ENCODE peak calls at places on chromosome 11, in four cellular contexts. B is endodermal cell, K is ovary, G is A673. E is an unnamed sample. For H3K27me3 and H3K4me1, the result is how much of the 10 kb centered on the place peaks cover.

GRCh38 chr11:112722876-112723275 is 238.3 kb upstream of the NCAM1 start:
- DNase-seq in B (no peak), K (no peak), G (no peak), E (no peak)

GRCh38 chr11:65425105-65425970 is 2.7 kb downstream of the NEAT1 start:
- DNase-seq in B (peak), K (peak), G (peak), E (no peak)

GRCh38 chr11:8199676-8200075 is 30.9 kb upstream of the RIC3 start:
- DNase-seq in B (no peak), K (no peak), G (no peak), E (no peak)

GRCh38 chr11:46142561-46142960 is 21.3 kb upstream of the PHF21A start:
- DNase-seq in B (no peak), K (no peak), G (no peak), E (no peak)

GRCh38 chr11:11989774-11990744 is 18.4 kb downstream of the DKK3 start:
- DNase-seq in B (peak), K (no peak), G (no peak), E (no peak)

GRCh38 chr11:36748856-36749255 is 150.8 kb upstream of the RAG2 start:
- DNase-seq in B (no peak), K (no peak), G (no peak), E (no peak)

GRCh38 chr11:122731500-122731913 is 76.0 kb downstream of the UBASH3B start:
- DNase-seq in B (no peak), K (no peak), G (no peak), E (no peak)

GRCh38 chr11:66291303-66291705 is 390 bp upstream of the TMEM151A start:
- DNase-seq in B (peak), K (no peak), G (no peak), E (no peak)

GRCh38 chr11:67563354-67564114 is 20.1 kb upstream of the GSTP1 start:
- DNase-seq in B (no peak), K (peak), G (no peak), E (no peak)

GRCh38 chr11:15119826-15120225 is 5.1 kb downstream of the INSC start:
- DNase-seq in B (no peak), K (no peak), G (no peak), E (no peak)

GRCh38 chr11:75498556-75499255 is 27.0 kb downstream of the GDPD5 start:
- DNase-seq in B (no peak), K (no peak), G (no peak), E (no peak)

GRCh38 chr11:1153105-1153950 is 4.4 kb upstream of the MUC5AC start:
- DNase-seq in B (peak), K (no peak), G (no peak), E (no peak)

GRCh38 chr11:71251761-71252433 is 480 bp downstream of the SHANK2 start:
- DNase-seq in B (peak), K (no peak), G (peak), E (peak)
- H3K27me3 ChIP-seq in B (half or more), K (under half), G (half or more), E (half or more)

GRCh38 chr11:125947419-125948277 is 1.8 kb downstream of the VSIG10L2 start:
- DNase-seq in B (no peak), K (no peak), G (no peak), E (no peak)
- H3K4me1 ChIP-seq in B (under half), K (under half), G (under half), E (under half)

DNA sequence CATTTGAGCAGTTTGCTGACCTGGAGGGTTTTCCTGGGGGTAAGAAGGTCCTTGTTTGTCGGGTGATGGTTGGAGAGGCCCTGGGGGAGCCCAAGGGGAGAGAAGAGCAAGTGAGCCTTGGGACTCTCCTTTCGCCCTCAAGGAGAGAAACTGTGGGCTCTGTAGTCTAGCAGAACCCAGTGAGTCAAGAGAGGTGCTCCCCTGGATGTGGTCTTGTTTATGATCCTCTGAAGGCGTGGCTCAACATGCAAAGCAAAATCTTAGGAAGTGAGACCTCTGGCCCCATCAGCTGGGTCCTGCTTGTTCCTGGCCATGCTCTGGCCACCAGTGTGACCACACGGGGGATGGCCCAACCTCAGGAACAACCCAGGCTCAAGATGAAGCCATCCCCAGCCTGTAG is 66.5 kb upstream of the ALX4 start:
- DNase-seq in B (no peak), K (no peak), G (no peak), E (no peak)
- TF ChIP-seq CTCF in B (no peak), K (no peak), G (no peak), E (no peak)

GRCh38 chr11:118156531-118157185 is 4.0 kb upstream of the SCN4B start:
- DNase-seq in B (peak), K (no peak), G (no peak), E (no peak)
- H3K27me3 ChIP-seq in B (half or more), K (under half), G (half or more), E (half or more)

GRCh38 chr11:19789245-19789644 is 76.6 kb downstream of the NAV2 start:
- DNase-seq in B (no peak), K (no peak), G (no peak), E (no peak)

GRCh38 chr11:19792510-19792909 is 79.9 kb downstream of the NAV2 start:
- DNase-seq in B (no peak), K (no peak), G (peak), E (peak)

GRCh38 chr11:19793356-19793755 is 80.7 kb downstream of the NAV2 start:
- DNase-seq in B (no peak), K (no peak), G (no peak), E (no peak)

GRCh38 chr11:19789840-19790710 is 77.4 kb downstream of the NAV2 start:
- DNase-seq in B (no peak), K (peak), G (no peak), E (no peak)

DNA sequence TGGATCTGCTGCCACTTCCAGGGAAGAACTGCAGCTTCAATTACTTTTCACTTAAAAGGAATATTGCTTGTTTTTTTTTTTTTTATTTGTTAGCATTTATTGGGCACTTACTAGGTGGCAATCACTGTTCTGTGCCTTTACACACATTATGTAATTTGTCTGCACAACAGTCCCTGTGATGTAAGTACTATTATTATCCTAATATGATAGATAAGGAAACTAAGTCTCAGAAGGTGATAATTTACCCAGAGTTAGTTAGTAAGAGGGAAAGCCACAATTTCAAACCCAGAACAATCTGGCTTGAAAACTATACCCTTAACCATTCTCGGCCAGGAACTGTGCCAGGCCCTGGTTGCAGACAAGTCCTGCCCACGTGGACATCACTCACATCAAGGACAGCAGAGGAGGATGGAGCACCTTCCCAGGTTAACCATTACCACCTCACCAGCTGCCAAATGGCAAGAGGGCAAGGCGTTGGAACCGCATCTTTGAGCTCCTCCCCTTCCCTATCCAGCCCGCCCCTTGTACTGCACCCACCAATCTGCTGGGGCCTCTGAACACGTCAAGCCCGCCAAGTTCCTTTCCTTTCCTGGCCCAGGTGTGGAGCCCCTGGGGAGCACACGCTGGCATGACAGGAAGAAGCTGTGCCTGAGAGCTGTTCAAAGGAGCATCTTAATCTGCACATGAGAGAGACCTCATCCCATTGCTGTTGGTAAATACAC is 78.4 kb downstream of the NAV2 start:
- DNase-seq in B (peak), K (no peak), G (no peak), E (no peak)
- H3K4me1 ChIP-seq in B (under half), K (under half), G (under half), E (under half)

GRCh38 chr11:126862664-126863247 is 137.8 kb downstream of the KIRREL3 start:
- DNase-seq in B (peak), K (no peak), G (no peak), E (no peak)
- TF ChIP-seq CTCF in B (peak), K (no peak), G (no peak), E (no peak)

DNA sequence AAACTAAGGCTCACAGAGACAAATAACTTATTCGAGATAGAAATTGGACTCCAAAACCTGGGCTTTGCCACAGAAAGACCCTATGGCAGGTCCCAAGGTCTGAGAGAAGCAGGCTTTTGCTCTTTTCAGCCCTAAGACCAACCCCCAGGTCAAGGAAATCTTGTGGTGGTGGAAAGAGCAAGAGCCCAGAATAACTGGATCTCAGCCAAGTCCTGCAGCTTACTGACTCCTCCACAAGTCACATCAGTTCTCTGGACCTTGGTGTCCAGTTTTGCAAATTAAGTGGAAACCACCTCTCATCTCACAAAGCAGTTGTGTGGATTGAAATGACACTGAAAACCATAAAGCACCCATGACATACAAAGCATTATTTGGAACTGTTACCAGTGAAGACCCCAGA is 122.2 kb downstream of the C11orf58 start:
- DNase-seq in B (no peak), K (no peak), G (no peak), E (no peak)
- H3K27me3 ChIP-seq in B (under half), K (under half), G (under half), E (under half)